ENCODE peak calls at places on chromosomes 13 and 19, in five cellular contexts. W, K, Y, I and G are unnamed samples.

GRCh38 chr13:80047406-80047805 is 293.5 kb downstream of the SPRY2 start:
- DNase-seq in W (no peak), K (no peak), I (no peak), Y (no peak), G (no peak)

GRCh38 chr19:33392341-33393285 is 19.1 kb downstream of the CEBPG start:
- DNase-seq in Y (no peak), W (peak), I (peak), K (peak), G (no peak)

GRCh38 chr13:72122661-72123060 is 255.7 kb upstream of the DACH1 start:
- DNase-seq in Y (no peak), K (no peak), I (no peak), W (no peak), G (no peak)

GRCh38 chr19:2016041-2016807 is 710 bp upstream of the BTBD2 start:
- DNase-seq in I (peak), W (peak), Y (peak), K (peak), G (peak)

GRCh38 chr13:100131863-100132574 is 43.1 kb downstream of the PCCA start:
- DNase-seq in Y (peak), K (no peak), W (no peak), I (no peak), G (no peak)

GRCh38 chr13:47004022-47004421 is 107.2 kb upstream of the HTR2A start:
- DNase-seq in I (no peak), Y (no peak), K (no peak), W (no peak), G (no peak)

GRCh38 chr19:42606660-42607351 is 12.1 kb upstream of the CEACAM8 start:
- DNase-seq in K (no peak), Y (peak), I (peak), W (no peak), G (no peak)

GRCh38 chr19:10260141-10260584 is 8.1 kb downstream of the MRPL4 start:
- DNase-seq in K (no peak), Y (no peak), I (peak), W (peak), G (no peak)

GRCh38 chr19:53424968-53425597 is 6.7 kb upstream of the ZNF761 start:
- DNase-seq in I (peak), Y (peak), K (peak), W (peak), G (peak)

GRCh38 chr13:33519561-33520479 is 234.3 kb upstream of the STARD13 start:
- DNase-seq in Y (no peak), W (no peak), K (no peak), I (no peak), G (no peak)

GRCh38 chr13:33838567-33839131 is 20.7 kb downstream of the RFC3 start:
- DNase-seq in W (no peak), I (no peak), K (no peak), Y (no peak), G (no peak)

GRCh38 chr13:98044301-98044700 is 90.8 kb downstream of the IPO5 start:
- DNase-seq in Y (no peak), K (no peak), I (no peak), W (no peak), G (no peak)

GRCh38 chr19:42422576-42423461 is 4.4 kb downstream of the LIPE start:
- DNase-seq in K (no peak), I (no peak), W (peak), Y (no peak), G (no peak)

GRCh38 chr19:55341191-55342043 is 1.7 kb downstream of the KMT5C start:
- DNase-seq in I (peak), Y (peak), K (peak), W (no peak), G (no peak)

GRCh38 chr13:53612200-53612599 is 583.6 kb downstream of the OLFM4 start:
- DNase-seq in I (no peak), Y (no peak), K (no peak), W (no peak), G (no peak)

GRCh38 chr13:99307648-99308339 is 595 bp upstream of the GPR183 start:
- DNase-seq in Y (peak), K (no peak), I (no peak), W (no peak), G (no peak)

GRCh38 chr19:1385816-1386215 is 2.1 kb downstream of the NDUFS7 start:
- DNase-seq in I (no peak), K (no peak), W (no peak), Y (no peak), G (no peak)

GRCh38 chr19:7010722-7011593 is 10.3 kb downstream of the MBD3L2B start:
- DNase-seq in I (no peak), K (no peak), Y (no peak), W (no peak), G (no peak)

GRCh38 chr19:58003153-58003828 is 671 bp upstream of the ZNF606 start:
- DNase-seq in I (no peak), K (no peak), Y (no peak), W (no peak), G (no peak)